ENCODE peak calls at places on chromosomes 4 and X, in four cellular contexts. D is H1, X is neuronal stem cell, R is IMR-90. F is an unnamed sample.

GRCh38 chr4:34323549-34324325 is 1920.6 kb downstream of the ARAP2 start:
- DNase-seq in D (no peak), X (no peak), R (peak; percentile 1), F (peak; percentile 29)

GRCh38 chr4:3505231-3505630 is 27.0 kb downstream of the LRPAP1 start:
- DNase-seq in D (no peak), X (no peak), R (no peak), F (no peak)

GRCh38 chr4:136742330-136742729 is 790.0 kb downstream of the PCDH18 start:
- DNase-seq in D (no peak), X (no peak), R (peak; percentile 75), F (peak; percentile 34)

GRCh38 chr4:99301376-99302164 is 10.8 kb upstream of the ADH1A start:
- DNase-seq in D (no peak), X (no peak), R (peak; percentile 32), F (peak; percentile 30)

GRCh38 chrX:41391606-41392005 is 55.5 kb upstream of the NYX start:
- DNase-seq in D (no peak), X (no peak), R (no peak), F (no peak)

GRCh38 chrX:130691576-130691975 is 211.4 kb downstream of the ENOX2 start:
- DNase-seq in D (no peak), X (no peak), R (no peak), F (no peak)

GRCh38 chr4:184103755-184104367 is 113.8 kb downstream of the ENPP6 start:
- DNase-seq in D (no peak), X (no peak), R (no peak), F (peak; percentile 6)

GRCh38 chr4:8553216-8553615 is 27.0 kb upstream of the GPR78 start:
- DNase-seq in D (no peak), X (no peak), R (no peak), F (no peak)

GRCh38 chr4:96056346-96056934 is 216.5 kb downstream of the PDHA2 start:
- DNase-seq in D (no peak), X (peak; percentile 68), R (no peak), F (no peak)

GRCh38 chrX:107574054-107574683 is 54.1 kb upstream of the PRPS1 start:
- DNase-seq in D (no peak), X (no peak), R (peak; percentile 85), F (peak; percentile 89)

GRCh38 chrX:34810364-34810763 is 132.2 kb upstream of the FAM47B start:
- DNase-seq in D (no peak), X (no peak), R (peak; percentile 60), F (peak; percentile 9)

GRCh38 chr4:107856901-107857300 is 32.2 kb downstream of the SGMS2 start:
- DNase-seq in D (no peak), X (no peak), R (no peak), F (no peak)

GRCh38 chrX:8639949-8640348 is 92.0 kb downstream of the ANOS1 start:
- DNase-seq in D (no peak), X (no peak), R (no peak), F (no peak)

GRCh38 chr4:25635501-25635900 is 20.1 kb upstream of the SLC34A2 start:
- DNase-seq in D (no peak), X (no peak), R (no peak), F (no peak)

GRCh38 chr4:24657768-24658617 is 73.6 kb upstream of the DHX15 start:
- DNase-seq in D (no peak), X (no peak), R (peak; percentile 52), F (peak; percentile 57)

GRCh38 chr4:105461221-105462041 is 12.4 kb downstream of the PPA2 start:
- DNase-seq in D (no peak), X (no peak), R (no peak), F (peak; percentile 7)

GRCh38 chrX:3815896-3816664 is 102.6 kb upstream of the PRKX start:
- DNase-seq in D (peak; percentile 62), X (peak; percentile 20), R (peak; percentile 12), F (peak; percentile 34)

GRCh38 chr4:14237911-14238310 is 610.4 kb upstream of the BOD1L1 start:
- DNase-seq in D (no peak), X (no peak), R (no peak), F (no peak)

GRCh38 chrX:20067709-20068315 is 48.9 kb downstream of the MAP7D2 start:
- DNase-seq in D (no peak), X (peak; percentile 9), R (peak; percentile 88), F (peak; percentile 79)

GRCh38 chr4:39721788-39722187 is 23.9 kb downstream of the UBE2K start:
- DNase-seq in D (peak; percentile 37), X (no peak), R (no peak), F (no peak)

GRCh38 chr4:143768007-143768591 is 67.6 kb upstream of the FREM3 start:
- DNase-seq in D (no peak), X (no peak), R (no peak), F (no peak)

GRCh38 chr4:128812360-128812958 is 3.0 kb downstream of the JADE1 start:
- DNase-seq in D (peak; percentile 69), X (peak; percentile 82), R (peak; percentile 81), F (peak; percentile 83)

GRCh38 chrX:153926863-153927685 is 1.0 kb upstream of the ARHGAP4 start:
- DNase-seq in D (no peak), X (no peak), R (peak; percentile 10), F (peak; percentile 55)

GRCh38 chrX:26952213-26952612 is 510.9 kb downstream of the PPP4R3C start:
- DNase-seq in D (no peak), X (no peak), R (no peak), F (peak; percentile 0)

GRCh38 chr4:168710353-168710946 is 213.6 kb downstream of the PALLD start:
- DNase-seq in D (no peak), X (peak; percentile 14), R (peak; percentile 79), F (peak; percentile 80)

GRCh38 chr4:183580370-183580769 is 75.5 kb downstream of the ING2 start:
- DNase-seq in D (no peak), X (no peak), R (no peak), F (no peak)

GRCh38 chr4:23171971-23172370 is 479.2 kb downstream of the GBA3 start:
- DNase-seq in D (no peak), X (no peak), R (no peak), F (no peak)

DNA sequence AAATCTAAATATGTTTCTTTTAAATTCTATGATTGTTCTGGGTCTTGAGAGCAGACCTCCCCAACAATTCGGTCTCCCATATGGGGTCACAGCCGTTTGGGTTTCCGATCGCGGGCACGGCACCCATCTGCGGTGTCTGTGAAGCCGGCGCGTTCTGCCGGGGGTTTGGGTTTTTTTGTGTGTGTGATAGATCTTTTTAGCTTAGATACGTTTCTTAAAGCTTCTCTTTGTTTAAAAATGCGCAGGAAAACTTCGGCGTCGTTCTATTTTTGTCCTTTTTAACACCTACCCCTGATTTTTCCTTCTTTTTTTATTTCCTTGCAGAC is 34.2 kb downstream of the TBC1D14 start:
- DNase-seq in D (no peak), X (no peak), R (no peak), F (no peak)
- H4K91ac ChIP-seq in D (peak overlapping the region; percentile 67), X (no peak overlapping the region), R (peak overlapping the region; percentile 7), F (no peak overlapping the region)

GRCh38 chr4:70703695-70704332 is 15.5 kb downstream of the UTP3 start:
- DNase-seq in D (no peak), X (peak; percentile 21), R (peak; percentile 83), F (peak; percentile 51)
- H3K4ac ChIP-seq in D (no peak overlapping the region), X (no peak overlapping the region), R (peak overlapping the region; percentile 90), F (no peak overlapping the region)

DNA sequence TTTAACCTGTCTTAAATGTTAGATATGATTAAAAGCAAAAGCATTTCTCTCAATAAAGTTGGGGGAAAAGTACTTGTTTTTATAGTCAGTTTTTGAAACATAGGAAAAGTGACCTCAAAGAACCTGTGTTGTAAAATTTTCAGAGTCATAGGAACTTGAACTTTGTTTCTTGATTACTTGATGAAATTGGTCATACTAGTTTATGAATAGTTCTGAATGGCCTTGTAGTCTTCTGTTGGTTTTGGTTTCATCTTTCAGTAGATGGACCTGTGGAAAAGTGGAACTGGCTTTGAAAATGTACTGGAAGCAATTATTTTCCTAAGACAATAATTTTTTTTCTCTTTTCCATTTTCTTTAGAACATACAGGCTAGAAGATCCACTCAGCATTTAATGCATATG is 222.2 kb upstream of the NUDT6 start:
- DNase-seq in D (no peak), X (no peak), R (no peak), F (no peak)
- H3K14ac ChIP-seq in D (no peak overlapping the region), X (no peak overlapping the region), R (no peak overlapping the region), F (no peak overlapping the region)

DNA sequence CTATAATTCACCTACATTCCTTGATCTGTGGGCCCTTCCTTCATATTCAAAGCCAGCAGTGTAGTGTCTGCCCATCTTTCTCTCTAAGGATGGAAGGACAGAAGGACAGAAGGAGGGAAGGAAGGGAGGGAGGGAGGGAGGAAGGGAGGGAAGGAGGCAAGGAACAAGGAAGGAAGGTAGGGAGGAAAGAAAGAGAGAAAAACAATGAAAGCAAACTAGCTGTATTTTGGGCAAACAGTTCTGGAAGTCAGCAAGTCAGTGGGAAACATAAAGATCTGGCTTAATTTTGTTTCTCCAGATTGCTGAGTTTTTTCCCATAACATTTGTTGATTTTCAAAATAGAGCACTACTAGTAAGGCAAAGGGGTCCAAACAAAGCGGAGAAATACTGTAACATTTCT is 555.2 kb upstream of the EPHA5 start:
- DNase-seq in D (no peak), X (no peak), R (no peak), F (no peak)
- H4K91ac ChIP-seq in D (no peak overlapping the region), X (no peak overlapping the region), R (no peak overlapping the region), F (no peak overlapping the region)

DNA sequence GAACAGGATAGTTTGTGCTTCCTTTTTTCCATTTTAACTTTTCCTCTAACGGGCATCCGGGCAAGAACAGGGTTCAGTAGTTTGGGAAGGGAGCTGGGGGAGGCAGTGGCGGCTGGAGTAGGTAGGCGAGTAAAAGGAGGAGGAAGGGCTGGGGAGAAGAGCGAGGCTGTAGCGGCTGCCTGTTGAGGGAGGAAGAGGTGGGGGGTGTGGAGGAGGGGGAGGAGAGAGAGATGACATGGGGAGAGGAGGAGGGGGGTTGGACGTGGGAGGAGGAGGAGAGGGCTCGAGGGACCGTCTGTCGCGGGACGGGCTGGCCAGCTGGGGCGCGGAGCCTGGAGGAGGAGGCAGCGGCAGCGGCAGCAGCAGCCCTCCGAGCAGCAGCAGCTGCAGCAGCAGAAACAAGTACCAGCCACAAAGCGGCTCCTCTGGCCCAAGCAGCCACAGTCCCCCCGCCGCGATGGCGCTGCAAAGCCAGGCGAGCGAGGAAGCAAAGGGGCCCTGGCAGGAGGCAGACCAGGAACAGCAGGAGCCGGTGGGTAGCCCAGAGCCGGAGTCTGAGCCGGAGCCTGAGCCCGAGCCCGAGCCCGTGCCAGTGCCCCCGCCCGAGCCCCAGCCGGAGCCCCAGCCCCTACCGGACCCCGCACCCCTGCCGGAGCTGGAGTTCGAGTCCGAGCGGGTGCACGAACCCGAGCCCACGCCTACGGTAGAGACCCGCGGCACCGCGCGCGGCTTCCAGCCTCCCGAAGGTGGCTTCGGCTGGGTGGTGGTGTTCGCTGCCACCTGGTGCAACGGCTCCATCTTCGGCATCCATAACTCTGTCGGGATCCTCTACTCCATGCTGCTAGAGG is at the start of gene SLC16A2:
- DNase-seq in D (peak; percentile 60), X (peak; percentile 62), R (peak; percentile 79), F (peak; percentile 89)
- H3K4ac ChIP-seq in D (no peak within 1 kb of the TSS), X (no peak within 1 kb of the TSS), R (peak within 1 kb of the TSS; percentile 87), F (peak within 1 kb of the TSS; percentile 75)

DNA sequence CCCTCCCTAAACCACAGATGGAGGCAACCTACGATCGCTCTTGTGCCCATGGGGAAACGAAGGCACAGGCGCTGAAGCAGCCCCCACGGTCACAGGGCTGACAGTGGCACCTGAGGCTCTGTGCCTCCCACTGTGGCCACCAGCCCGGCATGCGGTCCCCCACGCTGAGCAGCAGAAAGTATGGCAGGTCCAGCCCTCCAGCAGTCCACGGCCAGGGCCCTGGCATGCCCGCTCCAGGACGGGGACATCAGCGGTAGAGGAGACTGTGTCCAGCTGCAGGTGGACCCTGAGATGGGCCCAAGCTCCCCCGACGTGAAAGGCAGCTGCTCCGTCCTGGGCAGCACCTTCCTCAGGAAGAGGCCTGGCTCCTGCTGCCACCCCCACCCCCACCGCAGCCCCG is 61.2 kb downstream of the FAM53A start:
- DNase-seq in D (no peak), X (no peak), R (no peak), F (no peak)
- H3K14ac ChIP-seq in D (no peak overlapping the region), X (peak overlapping the region; percentile 56), R (no peak overlapping the region), F (no peak overlapping the region)